ENCODE peak calls at places on chromosomes 2 and 18, in five cellular contexts. One of them, this sample, is unnamed.
A peak's percentile ranks its signal among the peaks of the same experiment; 100 is the strongest.

GRCh38 chr2:187586091-187586632 is 31.9 kb upstream of the TFPI start:
- DNase-seq in dorsolateral prefrontal cortex: no peak
- DNase-seq in body of pancreas: no peak
- DNase-seq in kidney: no peak
- DNase-seq in CD4-positive, alpha-beta T cell: no peak
- DNase-seq in this sample: no peak

GRCh38 chr2:64862623-64863022 is 126.6 kb upstream of the SLC1A4 start:
- DNase-seq in CD4-positive, alpha-beta T cell: no peak
- DNase-seq in body of pancreas: no peak
- DNase-seq in dorsolateral prefrontal cortex: no peak
- DNase-seq in kidney: no peak
- DNase-seq in this sample: no peak

GRCh38 chr18:55245200-55245599 is 285.9 kb upstream of the CCDC68 start:
- DNase-seq in dorsolateral prefrontal cortex: no peak
- DNase-seq in CD4-positive, alpha-beta T cell: no peak
- DNase-seq in body of pancreas: no peak
- DNase-seq in kidney: no peak
- DNase-seq in this sample: no peak

GRCh38 chr2:162261032-162261945 is 18.0 kb upstream of the FAP start:
- DNase-seq in dorsolateral prefrontal cortex: no peak
- DNase-seq in kidney: peak; percentile 69
- DNase-seq in CD4-positive, alpha-beta T cell: no peak
- DNase-seq in body of pancreas: peak; percentile 57
- DNase-seq in this sample: no peak

GRCh38 chr2:1744446-1745170 is at the start of gene PXDN:
- DNase-seq in dorsolateral prefrontal cortex: no peak
- DNase-seq in kidney: peak; percentile 87
- DNase-seq in CD4-positive, alpha-beta T cell: no peak
- DNase-seq in body of pancreas: no peak
- DNase-seq in this sample: no peak

GRCh38 chr2:192315543-192315942 is 120.8 kb upstream of the TMEFF2 start:
- DNase-seq in CD4-positive, alpha-beta T cell: no peak
- DNase-seq in body of pancreas: no peak
- DNase-seq in dorsolateral prefrontal cortex: no peak
- DNase-seq in kidney: no peak
- DNase-seq in this sample: no peak

GRCh38 chr2:159187095-159187494 is 99.4 kb downstream of the WDSUB1 start:
- DNase-seq in body of pancreas: no peak
- DNase-seq in kidney: no peak
- DNase-seq in dorsolateral prefrontal cortex: no peak
- DNase-seq in CD4-positive, alpha-beta T cell: no peak
- DNase-seq in this sample: no peak

GRCh38 chr2:130390460-130391057 is 34.7 kb downstream of the PTPN18 start:
- DNase-seq in CD4-positive, alpha-beta T cell: no peak
- DNase-seq in dorsolateral prefrontal cortex: no peak
- DNase-seq in body of pancreas: peak; percentile 88
- DNase-seq in kidney: peak; percentile 82
- DNase-seq in this sample: no peak

GRCh38 chr2:134745546-134745945 is 26.7 kb upstream of the TMEM163 start:
- DNase-seq in dorsolateral prefrontal cortex: no peak
- DNase-seq in kidney: no peak
- DNase-seq in body of pancreas: no peak
- DNase-seq in CD4-positive, alpha-beta T cell: no peak
- DNase-seq in this sample: no peak

GRCh38 chr18:76874643-76875389 is 52.5 kb downstream of the ZNF236 start:
- DNase-seq in CD4-positive, alpha-beta T cell: no peak
- DNase-seq in dorsolateral prefrontal cortex: no peak
- DNase-seq in body of pancreas: no peak
- DNase-seq in kidney: no peak
- DNase-seq in this sample: no peak

GRCh38 chr2:164205347-164205746 is 415.9 kb downstream of the GRB14 start:
- DNase-seq in body of pancreas: no peak
- DNase-seq in kidney: no peak
- DNase-seq in CD4-positive, alpha-beta T cell: no peak
- DNase-seq in dorsolateral prefrontal cortex: no peak
- DNase-seq in this sample: no peak

GRCh38 chr2:232876071-232876977 is 6.3 kb downstream of the SNORC start:
- DNase-seq in kidney: peak; percentile 63
- DNase-seq in body of pancreas: peak; percentile 11
- DNase-seq in dorsolateral prefrontal cortex: peak; percentile 29
- DNase-seq in CD4-positive, alpha-beta T cell: no peak
- DNase-seq in this sample: peak; percentile 83
- TF ChIP-seq CTCF in kidney: no peak
- TF ChIP-seq CTCF in body of pancreas: peak; percentile 29
- TF ChIP-seq CTCF in dorsolateral prefrontal cortex: no peak
- TF ChIP-seq CTCF in CD4-positive, alpha-beta T cell: no peak
- TF ChIP-seq CTCF in this sample: no peak

DNA sequence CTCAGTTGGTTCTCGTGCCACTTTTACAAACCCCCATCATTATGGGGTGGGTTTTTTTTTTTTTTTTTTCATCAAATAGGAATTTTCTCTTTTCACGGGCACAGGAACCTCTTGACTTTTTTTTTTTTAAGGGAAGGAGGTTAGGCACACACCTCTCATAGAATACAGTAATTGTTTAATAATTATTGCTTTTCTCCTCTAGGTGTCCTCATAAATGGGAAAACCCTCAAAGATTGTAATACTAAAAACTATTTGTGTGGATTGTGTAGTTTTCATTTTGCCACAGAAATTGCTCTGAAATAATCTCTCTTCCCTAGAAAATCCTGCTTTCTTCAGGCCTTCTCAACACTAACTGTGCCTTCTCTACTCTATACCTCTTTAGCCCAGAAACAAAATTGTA is 147.3 kb downstream of the GREB1L start:
- DNase-seq in CD4-positive, alpha-beta T cell: no peak
- DNase-seq in kidney: no peak
- DNase-seq in body of pancreas: no peak
- DNase-seq in dorsolateral prefrontal cortex: no peak
- DNase-seq in this sample: no peak
- TF ChIP-seq CTCF in CD4-positive, alpha-beta T cell: no peak
- TF ChIP-seq CTCF in kidney: no peak
- TF ChIP-seq CTCF in body of pancreas: no peak
- TF ChIP-seq CTCF in dorsolateral prefrontal cortex: no peak
- TF ChIP-seq CTCF in this sample: no peak

DNA sequence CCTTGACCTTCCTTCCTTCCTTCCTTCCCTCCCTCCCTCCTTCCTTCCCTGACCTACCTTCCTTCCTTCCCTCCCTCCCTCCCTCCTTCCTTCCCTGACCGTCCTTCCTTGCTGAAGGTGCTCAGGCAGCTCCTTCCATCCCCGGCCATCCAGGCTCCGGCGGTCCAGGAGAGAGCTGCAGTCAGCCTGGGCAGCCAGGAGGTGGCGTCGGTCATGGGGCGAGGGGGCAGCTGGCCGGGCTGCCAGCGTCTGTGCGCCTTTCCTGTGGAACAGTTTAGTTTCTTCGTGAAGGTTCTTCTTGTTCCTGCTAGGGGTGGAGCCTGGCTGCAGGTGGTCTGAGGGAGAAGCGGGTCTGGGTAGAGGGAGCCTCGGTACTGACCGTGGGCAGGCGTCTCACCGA is 15.7 kb downstream of the GPR35 start:
- DNase-seq in CD4-positive, alpha-beta T cell: no peak
- DNase-seq in kidney: peak; percentile 65
- DNase-seq in dorsolateral prefrontal cortex: no peak
- DNase-seq in body of pancreas: peak; percentile 56
- DNase-seq in this sample: peak; percentile 55
- TF ChIP-seq CTCF in CD4-positive, alpha-beta T cell: no peak
- TF ChIP-seq CTCF in kidney: no peak
- TF ChIP-seq CTCF in dorsolateral prefrontal cortex: no peak
- TF ChIP-seq CTCF in body of pancreas: peak; percentile 78
- TF ChIP-seq CTCF in this sample: peak; percentile 42

DNA sequence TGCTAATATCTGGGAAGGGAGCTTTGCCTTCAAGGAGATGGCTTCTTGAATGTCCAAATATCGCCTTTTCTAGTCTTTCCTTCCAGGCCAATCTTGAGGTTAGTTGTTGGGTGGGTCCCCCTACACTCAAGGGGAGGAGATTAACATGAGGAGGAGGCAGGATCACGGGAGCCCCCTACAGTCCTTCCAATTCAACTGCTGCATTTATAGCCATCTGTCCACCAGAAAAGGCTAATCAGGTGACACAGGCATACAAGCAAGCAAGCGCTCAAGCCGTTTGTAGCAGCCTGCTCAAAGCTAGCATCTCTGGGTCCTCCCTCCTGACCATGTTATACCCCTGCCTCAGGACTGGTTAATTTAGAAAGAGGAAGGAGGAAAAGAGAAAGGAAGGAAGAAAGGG is 87.6 kb downstream of the MRPS9 start:
- DNase-seq in body of pancreas: no peak
- DNase-seq in dorsolateral prefrontal cortex: no peak
- DNase-seq in kidney: no peak
- DNase-seq in CD4-positive, alpha-beta T cell: no peak
- DNase-seq in this sample: no peak
- TF ChIP-seq CTCF in body of pancreas: no peak
- TF ChIP-seq CTCF in dorsolateral prefrontal cortex: no peak
- TF ChIP-seq CTCF in kidney: no peak
- TF ChIP-seq CTCF in CD4-positive, alpha-beta T cell: no peak
- TF ChIP-seq CTCF in this sample: no peak

DNA sequence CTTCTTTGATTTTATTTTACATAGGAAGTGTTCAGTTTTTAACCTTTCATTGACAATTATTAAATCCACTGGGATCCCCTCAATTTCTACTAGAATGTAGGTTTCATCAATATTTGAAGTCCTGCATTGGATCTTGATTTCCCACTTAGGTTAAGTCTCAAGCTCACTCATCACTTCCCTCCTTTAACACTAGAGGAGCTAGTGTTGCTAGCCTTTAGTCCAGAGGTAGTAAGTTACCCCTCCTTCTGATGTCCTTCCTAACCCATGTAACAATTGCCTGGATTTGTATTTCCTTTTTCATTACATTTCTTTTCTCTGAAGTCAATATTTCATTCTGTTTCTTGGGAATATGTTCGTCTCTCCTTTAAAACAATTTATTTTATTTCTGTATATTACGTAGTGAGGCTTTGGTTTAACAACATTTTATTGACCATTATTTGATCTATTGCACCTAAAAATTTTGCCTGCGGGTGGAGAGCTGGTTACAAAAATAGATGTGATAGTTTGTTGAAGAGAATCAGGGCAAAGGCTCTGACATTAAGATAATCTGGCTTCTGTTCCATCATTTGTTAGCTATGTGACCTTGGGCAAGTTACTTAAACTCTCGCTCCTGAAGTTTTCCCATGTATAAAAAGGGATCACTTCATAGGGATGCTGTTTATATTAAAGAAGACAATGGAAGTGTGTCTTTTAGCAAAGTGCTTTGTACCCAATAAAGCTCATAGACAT is 833.0 kb downstream of the SLC4A3 start:
- DNase-seq in CD4-positive, alpha-beta T cell: no peak
- DNase-seq in kidney: no peak
- DNase-seq in body of pancreas: no peak
- DNase-seq in dorsolateral prefrontal cortex: no peak
- DNase-seq in this sample: no peak
- TF ChIP-seq CTCF in CD4-positive, alpha-beta T cell: no peak
- TF ChIP-seq CTCF in kidney: no peak
- TF ChIP-seq CTCF in body of pancreas: no peak
- TF ChIP-seq CTCF in dorsolateral prefrontal cortex: no peak
- TF ChIP-seq CTCF in this sample: peak; percentile 14